ENCODE peak calls at places on chromosomes 13 and 19, in six cellular contexts. I, L, U, K, F and C are unnamed samples.

GRCh38 chr13:44759222-44759721 is 183.1 kb upstream of the TSC22D1 start:
- DNase-seq in I (peak), L (no peak), U (no peak), K (no peak), F (no peak), C (no peak)

GRCh38 chr19:49534632-49535385 is 7.0 kb downstream of the RCN3 start:
- DNase-seq in I (no peak), L (no peak), U (no peak), K (no peak), F (no peak), C (no peak)

GRCh38 chr13:98922306-98922705 is 55.6 kb downstream of the DOCK9 start:
- DNase-seq in I (no peak), L (no peak), U (no peak), K (no peak), F (no peak), C (no peak)

GRCh38 chr13:57314897-57315520 is 148.0 kb downstream of the PRR20E start:
- DNase-seq in I (no peak), L (no peak), U (no peak), K (no peak), F (no peak), C (no peak)

GRCh38 chr19:43452517-43453045 is 12.8 kb downstream of the LYPD3 start:
- DNase-seq in I (no peak), L (no peak), U (no peak), K (no peak), F (no peak), C (no peak)

GRCh38 chr19:17488593-17489391 is 18.5 kb downstream of the SLC27A1 start:
- DNase-seq in I (peak), L (no peak), U (no peak), K (peak), F (no peak), C (peak)

GRCh38 chr13:97435794-97436193 is 1.8 kb downstream of the RAP2A start:
- DNase-seq in I (no peak), L (no peak), U (no peak), K (no peak), F (peak), C (no peak)

GRCh38 chr13:23859455-23859854 is 29.7 kb downstream of the MIPEP start:
- DNase-seq in I (no peak), L (no peak), U (no peak), K (no peak), F (no peak), C (no peak)

GRCh38 chr13:82571653-82572052 is 1310.6 kb downstream of the SLITRK1 start:
- DNase-seq in I (no peak), L (no peak), U (no peak), K (no peak), F (no peak), C (no peak)

GRCh38 chr13:32385369-32385768 is 42.6 kb downstream of the N4BP2L1 start:
- DNase-seq in I (no peak), L (no peak), U (no peak), K (no peak), F (no peak), C (no peak)

GRCh38 chr13:95462801-95463200 is 89.7 kb upstream of the CLDN10 start:
- DNase-seq in I (no peak), L (no peak), U (no peak), K (no peak), F (no peak), C (no peak)

GRCh38 chr19:17347361-17347760 is 10.0 kb downstream of the GTPBP3 start:
- DNase-seq in I (no peak), L (no peak), U (peak), K (no peak), F (no peak), C (no peak)

GRCh38 chr19:40920300-40921004 is 38.4 kb upstream of the CYP2A7 start:
- DNase-seq in I (no peak), L (no peak), U (no peak), K (no peak), F (no peak), C (no peak)

GRCh38 chr19:54013866-54014265 is 22.4 kb downstream of the CACNG6 start:
- DNase-seq in I (no peak), L (no peak), U (no peak), K (no peak), F (no peak), C (no peak)

GRCh38 chr19:5881543-5882299 is 11.4 kb upstream of the FUT5 start:
- DNase-seq in I (no peak), L (no peak), U (no peak), K (no peak), F (no peak), C (no peak)

GRCh38 chr19:42292042-42292960 is 9.6 kb upstream of the PRR19 start:
- DNase-seq in I (no peak), L (no peak), U (no peak), K (no peak), F (no peak), C (no peak)

GRCh38 chr19:49847731-49848696 is 2.9 kb upstream of the PTOV1 start:
- DNase-seq in I (no peak), L (peak), U (peak), K (no peak), F (peak), C (peak)

GRCh38 chr19:16342002-16342715 is 17.5 kb downstream of the KLF2 start:
- DNase-seq in I (no peak), L (no peak), U (no peak), K (peak), F (no peak), C (peak)

GRCh38 chr13:96992633-96993032 is 1.6 kb downstream of the OXGR1 start:
- DNase-seq in I (no peak), L (no peak), U (no peak), K (no peak), F (no peak), C (no peak)

GRCh38 chr13:36030670-36031331 is 100.4 kb downstream of the DCLK1 start:
- DNase-seq in I (no peak), L (no peak), U (peak), K (no peak), F (no peak), C (no peak)

GRCh38 chr19:18839465-18840287 is 7.9 kb downstream of the UPF1 start:
- DNase-seq in I (no peak), L (no peak), U (no peak), K (no peak), F (no peak), C (no peak)

GRCh38 chr19:1904385-1905070 is 671 bp upstream of the ADAT3 start:
- DNase-seq in I (no peak), L (no peak), U (no peak), K (no peak), F (no peak), C (no peak)

GRCh38 chr19:35703343-35703742 is 1.0 kb upstream of the ZBTB32 start:
- DNase-seq in I (no peak), L (no peak), U (no peak), K (no peak), F (no peak), C (no peak)

GRCh38 chr13:22103628-22104027 is 432.8 kb downstream of the FGF9 start:
- DNase-seq in I (no peak), L (no peak), U (peak), K (no peak), F (no peak), C (no peak)

GRCh38 chr19:40416918-40417713 is 3.9 kb upstream of the PRX start:
- DNase-seq in I (no peak), L (no peak), U (peak), K (no peak), F (no peak), C (no peak)

GRCh38 chr13:33206425-33206824 is 79.1 kb downstream of the STARD13 start:
- DNase-seq in I (no peak), L (no peak), U (peak), K (no peak), F (peak), C (no peak)